ENCODE peak calls at places on chromosomes 16 and 17, in four cellular contexts. P is mammary epithelial cell, Y is fibroblast of lung, O is H1. X is an unnamed sample. For H3K4me1, the result is how much of the 10 kb centered on the place peaks cover.

GRCh38 chr16:85969591-85969990 is 70.6 kb downstream of the IRF8 start:
- DNase-seq in P (no peak), O (no peak), Y (no peak), X (peak)

GRCh38 chr16:11587643-11588247 is 1.0 kb upstream of the LITAF start:
- DNase-seq in O (no peak), Y (no peak), P (no peak), X (no peak)

GRCh38 chr16:86090461-86091170 is 191.7 kb downstream of the IRF8 start:
- DNase-seq in Y (no peak), P (no peak), O (no peak), X (no peak)

GRCh38 chr16:30355954-30356308 is 823 bp upstream of the CD2BP2 start:
- DNase-seq in P (no peak), Y (no peak), O (no peak), X (no peak)

GRCh38 chr17:82399601-82400101 is 18.5 kb upstream of the HEXD start:
- DNase-seq in P (no peak), Y (no peak), O (no peak), X (no peak)

GRCh38 chr17:41739661-41740352 is 5.4 kb upstream of the HAP1 start:
- DNase-seq in Y (no peak), O (no peak), P (peak), X (peak)

GRCh38 chr16:30720086-30720485 is 21.1 kb downstream of the SRCAP start:
- DNase-seq in P (no peak), O (no peak), Y (no peak), X (no peak)

GRCh38 chr17:33086878-33087277 is 95.2 kb downstream of the SPACA3 start:
- DNase-seq in P (no peak), O (no peak), Y (no peak), X (no peak)

GRCh38 chr17:7988750-7989178 is 13.7 kb upstream of the GUCY2D start:
- DNase-seq in P (peak), Y (peak), O (no peak), X (peak)

GRCh38 chr17:75242461-75243042 is 18.9 kb downstream of the GGA3 start:
- DNase-seq in Y (no peak), O (no peak), P (no peak), X (no peak)

GRCh38 chr16:63945805-63946204 is 1176.1 kb downstream of the CDH11 start:
- DNase-seq in Y (no peak), O (no peak), P (no peak), X (peak)

GRCh38 chr16:2516391-2517240 is 2.9 kb downstream of the ATP6V0C start:
- DNase-seq in P (no peak), Y (no peak), O (no peak), X (no peak)

GRCh38 chr16:17768257-17768656 is 297.5 kb upstream of the XYLT1 start:
- DNase-seq in Y (peak), P (peak), O (no peak), X (peak)

GRCh38 chr17:30808785-30809286 is 15.7 kb downstream of the CRLF3 start:
- DNase-seq in O (no peak), Y (no peak), P (no peak), X (no peak)

GRCh38 chr17:3890082-3890892 is 2.6 kb downstream of the CAMKK1 start:
- DNase-seq in P (peak), Y (peak), O (no peak), X (peak)

GRCh38 chr17:6648181-6648580 is 3.2 kb downstream of the MED31 start:
- DNase-seq in O (no peak), Y (no peak), P (peak), X (peak)

GRCh38 chr16:58507963-58508670 is 7.2 kb upstream of the SETD6 start:
- DNase-seq in O (no peak), P (no peak), Y (no peak), X (no peak)

GRCh38 chr17:29140631-29141483 is 39.3 kb downstream of the MYO18A start:
- DNase-seq in Y (peak), P (no peak), O (no peak), X (no peak)

GRCh38 chr17:29140051-29140582 is 40.1 kb downstream of the MYO18A start:
- DNase-seq in Y (peak), P (peak), O (peak), X (peak)

GRCh38 chr17:29143894-29144293 is 36.3 kb downstream of the MYO18A start:
- DNase-seq in Y (no peak), O (no peak), P (no peak), X (peak)

GRCh38 chr17:29138991-29139682 is 41.1 kb downstream of the MYO18A start:
- DNase-seq in O (no peak), Y (no peak), P (no peak), X (no peak)

DNA sequence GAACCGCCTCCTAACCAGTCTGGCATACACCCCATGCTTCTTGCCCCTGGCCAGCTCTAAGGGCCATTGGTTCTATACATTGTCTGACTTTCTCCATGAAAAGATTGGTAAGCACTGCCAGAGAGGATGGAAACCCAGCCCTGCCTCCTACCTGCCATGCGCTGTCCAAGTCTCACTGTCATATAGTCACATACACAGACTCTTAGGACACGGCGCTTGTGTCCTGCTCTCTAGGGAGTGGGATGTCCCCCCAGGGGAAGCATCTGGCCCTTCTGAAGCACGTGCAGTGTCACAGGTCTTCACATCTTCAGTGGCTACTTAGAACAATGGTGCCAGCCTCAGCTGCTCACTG is 38.7 kb downstream of the MYO18A start:
- DNase-seq in Y (no peak), P (no peak), O (no peak), X (no peak)
- H3K9ac ChIP-seq in Y (no peak), P (no peak), O (no peak), X (no peak)

GRCh38 chr16:4053663-4054479 is 62.4 kb downstream of the ADCY9 start:
- DNase-seq in Y (peak), P (peak), O (no peak), X (peak)
- H3K4me3 ChIP-seq in Y (peak), P (no peak), O (no peak), X (peak)

DNA sequence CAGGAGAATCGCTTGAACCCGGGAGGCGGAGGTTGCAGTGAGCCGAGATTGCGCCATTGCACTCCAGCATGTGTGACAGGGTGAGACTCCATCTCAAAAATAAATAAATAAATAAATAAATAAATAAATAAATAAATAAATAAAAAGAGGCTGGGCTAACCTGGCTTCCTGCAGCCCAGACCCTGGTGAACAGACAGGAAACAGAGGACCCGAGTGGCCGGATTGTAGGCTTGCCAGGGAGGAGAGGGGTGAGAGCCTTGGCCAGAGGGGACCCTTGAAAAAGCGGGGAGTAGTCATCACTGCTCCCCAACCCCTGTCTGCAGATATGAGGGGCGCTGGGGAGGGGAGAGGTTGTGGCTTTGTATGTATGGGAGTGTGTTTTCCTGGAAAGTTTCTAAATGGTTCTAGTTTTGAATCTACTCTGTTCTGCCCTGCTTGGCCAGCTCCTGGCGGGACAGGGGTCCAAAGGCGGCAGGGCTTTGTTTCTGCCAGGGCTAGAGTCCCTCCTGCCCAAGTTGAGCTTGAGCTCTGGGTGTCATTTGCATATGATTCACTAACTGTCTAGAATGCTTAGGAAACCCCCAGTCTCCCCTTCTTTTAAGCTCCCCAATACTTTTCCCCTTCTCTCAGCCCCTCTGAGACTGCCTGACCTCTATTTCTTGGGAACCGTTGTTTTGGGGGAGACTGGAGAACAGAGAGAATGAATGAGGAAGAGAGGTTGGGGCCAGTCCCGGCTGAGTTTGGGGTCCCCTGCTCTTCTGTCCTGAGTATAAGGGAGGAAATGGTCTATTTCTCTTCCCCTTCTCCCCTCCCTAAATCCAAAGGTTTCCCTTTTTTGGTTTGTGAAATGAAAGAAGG is 16.4 kb downstream of the RARA start:
- DNase-seq in Y (no peak), P (no peak), O (no peak), X (no peak)
- H3K4me1 ChIP-seq in Y (half or more), P (half or more), O (under half), X (half or more)

DNA sequence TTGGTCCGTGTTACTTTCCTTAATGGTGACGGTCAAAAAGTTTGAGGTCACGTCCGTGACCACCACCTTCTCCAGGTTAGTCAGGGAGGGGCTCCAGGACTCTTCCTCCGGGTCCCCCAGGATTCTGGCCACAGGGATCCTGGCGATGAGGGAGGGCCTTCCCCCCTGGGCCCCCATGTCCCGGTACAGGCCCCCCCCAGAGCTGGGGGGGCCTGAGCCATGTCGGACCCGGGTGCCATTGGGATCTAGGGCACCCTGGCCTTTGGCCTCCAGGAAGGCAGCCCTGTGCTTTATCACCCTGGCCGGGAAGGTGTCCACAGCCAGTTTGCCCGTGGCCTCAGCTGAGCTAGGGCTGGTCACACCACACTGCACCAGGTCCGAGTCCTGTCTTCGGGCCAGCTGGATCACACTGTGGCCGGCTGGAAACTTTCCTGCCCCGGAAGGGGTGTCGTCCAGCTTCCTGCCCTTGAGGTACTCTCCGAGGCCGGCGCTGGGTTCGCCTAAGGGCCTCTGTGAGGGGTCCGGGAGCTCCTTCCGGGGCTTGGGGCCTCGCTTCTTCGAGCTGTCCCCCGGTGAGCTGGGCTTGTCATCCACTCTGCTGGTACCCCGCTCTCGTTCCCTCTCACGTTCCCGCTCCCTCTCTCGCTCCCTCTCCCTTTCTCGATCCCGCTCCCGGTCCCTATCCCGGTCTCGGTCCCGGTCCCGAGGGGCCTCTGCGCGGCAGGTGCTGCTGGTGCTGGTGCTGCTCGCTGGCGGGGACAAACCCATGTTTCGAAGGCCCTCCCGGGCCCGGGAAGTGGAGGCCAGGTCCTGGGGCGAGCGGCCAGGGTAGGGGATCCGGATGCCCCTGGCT is 2.0 kb downstream of the CBX8 start:
- DNase-seq in P (no peak), O (peak), Y (no peak), X (no peak)
- H3K9ac ChIP-seq in P (no peak), O (no peak), Y (no peak), X (no peak)

GRCh38 chr16:3612510-3613466 is 1.4 kb upstream of the SLX4 start:
- DNase-seq in Y (no peak), O (no peak), P (no peak), X (no peak)

GRCh38 chr16:3623642-3624041 is 12.2 kb upstream of the SLX4 start:
- DNase-seq in Y (no peak), P (no peak), O (no peak), X (no peak)

DNA sequence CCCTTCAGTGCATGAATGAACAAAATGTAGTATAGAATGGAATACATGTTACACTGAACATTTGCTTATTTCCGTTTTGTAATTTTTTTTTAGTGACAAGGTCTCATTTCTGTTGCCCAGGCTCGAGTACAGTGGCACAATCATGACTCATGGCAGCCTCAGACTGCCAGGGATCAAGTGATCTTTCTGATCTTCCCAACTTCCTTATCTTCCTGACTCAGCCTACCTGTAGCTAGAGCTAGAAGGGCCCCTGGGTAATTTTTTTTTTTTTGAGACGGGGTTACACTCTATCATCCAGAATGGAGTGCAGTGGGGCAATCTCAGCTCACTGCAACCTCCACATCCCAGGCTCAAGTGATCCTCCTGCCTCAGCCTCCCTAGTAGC is 7.4 kb upstream of the SLX4 start:
- DNase-seq in O (no peak), Y (no peak), P (peak), X (no peak)
- H3K4me3 ChIP-seq in O (no peak), Y (no peak), P (no peak), X (no peak)

X was measured in adipocyte.